ENCODE peak calls at places on chromosomes 12 and 14, in seven cellular contexts. One of them, this sample, is unnamed.

GRCh38 chr12:6062427-6063378 is 61.8 kb downstream of the VWF start:
- DNase-seq in progenitor cell of endocrine pancreas: peak
- DNase-seq in mucosa of descending colon: peak
- DNase-seq in naive thymus-derived CD8-positive, alpha-beta T cell: peak
- DNase-seq in HuH-7: peak
- DNase-seq in NCI-H2081 treated with DMSO at 0.1 percent for 48 hours: no peak
- DNase-seq in RWPE2: no peak
- DNase-seq in this sample: peak

GRCh38 chr12:106773286-106773685 is 1.2 kb upstream of the RIC8B start:
- DNase-seq in progenitor cell of endocrine pancreas: no peak
- DNase-seq in mucosa of descending colon: no peak
- DNase-seq in naive thymus-derived CD8-positive, alpha-beta T cell: no peak
- DNase-seq in HuH-7: no peak
- DNase-seq in NCI-H2081 treated with DMSO at 0.1 percent for 48 hours: no peak
- DNase-seq in RWPE2: no peak
- DNase-seq in this sample: no peak

GRCh38 chr14:67704484-67705089 is 2.9 kb downstream of the RDH12 start:
- DNase-seq in progenitor cell of endocrine pancreas: no peak
- DNase-seq in mucosa of descending colon: no peak
- DNase-seq in naive thymus-derived CD8-positive, alpha-beta T cell: peak
- DNase-seq in HuH-7: peak
- DNase-seq in NCI-H2081 treated with DMSO at 0.1 percent for 48 hours: peak
- DNase-seq in RWPE2: no peak
- DNase-seq in this sample: peak

GRCh38 chr14:69077841-69078240 is 75.1 kb downstream of the DCAF5 start:
- DNase-seq in progenitor cell of endocrine pancreas: no peak
- DNase-seq in mucosa of descending colon: no peak
- DNase-seq in naive thymus-derived CD8-positive, alpha-beta T cell: no peak
- DNase-seq in HuH-7: no peak
- DNase-seq in NCI-H2081 treated with DMSO at 0.1 percent for 48 hours: no peak
- DNase-seq in RWPE2: no peak
- DNase-seq in this sample: no peak

GRCh38 chr12:94604299-94604698 is 46.1 kb downstream of the TMCC3 start:
- DNase-seq in progenitor cell of endocrine pancreas: no peak
- DNase-seq in mucosa of descending colon: no peak
- DNase-seq in naive thymus-derived CD8-positive, alpha-beta T cell: no peak
- DNase-seq in HuH-7: no peak
- DNase-seq in NCI-H2081 treated with DMSO at 0.1 percent for 48 hours: no peak
- DNase-seq in RWPE2: no peak
- DNase-seq in this sample: no peak

GRCh38 chr14:99150236-99150635 is 121.8 kb downstream of the BCL11B start:
- DNase-seq in progenitor cell of endocrine pancreas: no peak
- DNase-seq in mucosa of descending colon: no peak
- DNase-seq in naive thymus-derived CD8-positive, alpha-beta T cell: no peak
- DNase-seq in HuH-7: no peak
- DNase-seq in NCI-H2081 treated with DMSO at 0.1 percent for 48 hours: no peak
- DNase-seq in RWPE2: no peak
- DNase-seq in this sample: no peak

GRCh38 chr14:64880382-64881121 is 845 bp upstream of the SPTB start:
- DNase-seq in progenitor cell of endocrine pancreas: peak
- DNase-seq in mucosa of descending colon: peak
- DNase-seq in naive thymus-derived CD8-positive, alpha-beta T cell: peak
- DNase-seq in HuH-7: peak
- DNase-seq in NCI-H2081 treated with DMSO at 0.1 percent for 48 hours: no peak
- DNase-seq in RWPE2: no peak
- DNase-seq in this sample: peak

GRCh38 chr14:65961004-65961403 is 525.2 kb upstream of the CCDC196 start:
- DNase-seq in progenitor cell of endocrine pancreas: peak
- DNase-seq in mucosa of descending colon: peak
- DNase-seq in naive thymus-derived CD8-positive, alpha-beta T cell: peak
- DNase-seq in HuH-7: peak
- DNase-seq in NCI-H2081 treated with DMSO at 0.1 percent for 48 hours: peak
- DNase-seq in RWPE2: no peak
- DNase-seq in this sample: peak

GRCh38 chr14:66476964-66477363 is 9.2 kb upstream of the CCDC196 start:
- DNase-seq in progenitor cell of endocrine pancreas: no peak
- DNase-seq in mucosa of descending colon: no peak
- DNase-seq in naive thymus-derived CD8-positive, alpha-beta T cell: no peak
- DNase-seq in HuH-7: no peak
- DNase-seq in NCI-H2081 treated with DMSO at 0.1 percent for 48 hours: no peak
- DNase-seq in RWPE2: no peak
- DNase-seq in this sample: no peak

GRCh38 chr12:1594295-1595025 is at the start of gene FBXL14:
- DNase-seq in progenitor cell of endocrine pancreas: peak
- DNase-seq in mucosa of descending colon: peak
- DNase-seq in naive thymus-derived CD8-positive, alpha-beta T cell: peak
- DNase-seq in HuH-7: peak
- DNase-seq in NCI-H2081 treated with DMSO at 0.1 percent for 48 hours: peak
- DNase-seq in RWPE2: peak
- DNase-seq in this sample: peak

GRCh38 chr12:33988888-33989287 is 33.4 kb upstream of the ALG10 start:
- DNase-seq in progenitor cell of endocrine pancreas: no peak
- DNase-seq in mucosa of descending colon: no peak
- DNase-seq in naive thymus-derived CD8-positive, alpha-beta T cell: no peak
- DNase-seq in HuH-7: no peak
- DNase-seq in NCI-H2081 treated with DMSO at 0.1 percent for 48 hours: no peak
- DNase-seq in RWPE2: no peak
- DNase-seq in this sample: no peak

GRCh38 chr12:93571854-93572711 is at the start of gene SOCS2:
- DNase-seq in progenitor cell of endocrine pancreas: peak
- DNase-seq in mucosa of descending colon: peak
- DNase-seq in naive thymus-derived CD8-positive, alpha-beta T cell: peak
- DNase-seq in HuH-7: peak
- DNase-seq in NCI-H2081 treated with DMSO at 0.1 percent for 48 hours: no peak
- DNase-seq in RWPE2: no peak
- DNase-seq in this sample: peak

GRCh38 chr14:57502581-57503254 is 9.1 kb upstream of the CCDC198 start:
- DNase-seq in progenitor cell of endocrine pancreas: no peak
- DNase-seq in mucosa of descending colon: no peak
- DNase-seq in naive thymus-derived CD8-positive, alpha-beta T cell: no peak
- DNase-seq in HuH-7: no peak
- DNase-seq in NCI-H2081 treated with DMSO at 0.1 percent for 48 hours: no peak
- DNase-seq in RWPE2: no peak
- DNase-seq in this sample: no peak

GRCh38 chr12:104569348-104570173 is 112.8 kb downstream of the CHST11 start:
- DNase-seq in progenitor cell of endocrine pancreas: no peak
- DNase-seq in mucosa of descending colon: no peak
- DNase-seq in naive thymus-derived CD8-positive, alpha-beta T cell: peak
- DNase-seq in HuH-7: no peak
- DNase-seq in NCI-H2081 treated with DMSO at 0.1 percent for 48 hours: no peak
- DNase-seq in RWPE2: no peak
- DNase-seq in this sample: no peak

GRCh38 chr12:120230326-120230973 is 29.5 kb upstream of the RPLP0 start:
- DNase-seq in progenitor cell of endocrine pancreas: no peak
- DNase-seq in mucosa of descending colon: no peak
- DNase-seq in naive thymus-derived CD8-positive, alpha-beta T cell: no peak
- DNase-seq in HuH-7: no peak
- DNase-seq in NCI-H2081 treated with DMSO at 0.1 percent for 48 hours: no peak
- DNase-seq in RWPE2: peak
- DNase-seq in this sample: peak

GRCh38 chr12:46168426-46168825 is 100.4 kb downstream of the SLC38A1 start:
- DNase-seq in progenitor cell of endocrine pancreas: no peak
- DNase-seq in mucosa of descending colon: no peak
- DNase-seq in naive thymus-derived CD8-positive, alpha-beta T cell: no peak
- DNase-seq in HuH-7: no peak
- DNase-seq in NCI-H2081 treated with DMSO at 0.1 percent for 48 hours: no peak
- DNase-seq in RWPE2: no peak
- DNase-seq in this sample: no peak

GRCh38 chr14:65019944-65020566 is 33.4 kb downstream of the FNTB start:
- DNase-seq in progenitor cell of endocrine pancreas: peak
- DNase-seq in mucosa of descending colon: no peak
- DNase-seq in naive thymus-derived CD8-positive, alpha-beta T cell: peak
- DNase-seq in HuH-7: peak
- DNase-seq in NCI-H2081 treated with DMSO at 0.1 percent for 48 hours: no peak
- DNase-seq in RWPE2: no peak
- DNase-seq in this sample: peak

GRCh38 chr12:39587247-39587646 is 32.4 kb downstream of the ABCD2 start:
- DNase-seq in progenitor cell of endocrine pancreas: no peak
- DNase-seq in mucosa of descending colon: no peak
- DNase-seq in naive thymus-derived CD8-positive, alpha-beta T cell: peak
- DNase-seq in HuH-7: no peak
- DNase-seq in NCI-H2081 treated with DMSO at 0.1 percent for 48 hours: no peak
- DNase-seq in RWPE2: no peak
- DNase-seq in this sample: no peak

GRCh38 chr12:22310712-22311111 is 23.8 kb downstream of the ST8SIA1 start:
- DNase-seq in progenitor cell of endocrine pancreas: no peak
- DNase-seq in mucosa of descending colon: no peak
- DNase-seq in naive thymus-derived CD8-positive, alpha-beta T cell: no peak
- DNase-seq in HuH-7: no peak
- DNase-seq in NCI-H2081 treated with DMSO at 0.1 percent for 48 hours: no peak
- DNase-seq in RWPE2: no peak
- DNase-seq in this sample: no peak

GRCh38 chr12:53828598-53828997 is 76.8 kb upstream of the CISTR start:
- DNase-seq in progenitor cell of endocrine pancreas: no peak
- DNase-seq in mucosa of descending colon: no peak
- DNase-seq in naive thymus-derived CD8-positive, alpha-beta T cell: no peak
- DNase-seq in HuH-7: no peak
- DNase-seq in NCI-H2081 treated with DMSO at 0.1 percent for 48 hours: no peak
- DNase-seq in RWPE2: no peak
- DNase-seq in this sample: no peak

GRCh38 chr12:109580684-109581333 is 7.2 kb downstream of the MVK start:
- DNase-seq in progenitor cell of endocrine pancreas: no peak
- DNase-seq in mucosa of descending colon: no peak
- DNase-seq in naive thymus-derived CD8-positive, alpha-beta T cell: no peak
- DNase-seq in HuH-7: no peak
- DNase-seq in NCI-H2081 treated with DMSO at 0.1 percent for 48 hours: no peak
- DNase-seq in RWPE2: no peak
- DNase-seq in this sample: no peak

GRCh38 chr14:36518586-36519430 is 1.2 kb downstream of the NKX2-1 start:
- DNase-seq in progenitor cell of endocrine pancreas: no peak
- DNase-seq in mucosa of descending colon: no peak
- DNase-seq in naive thymus-derived CD8-positive, alpha-beta T cell: no peak
- DNase-seq in HuH-7: no peak
- DNase-seq in NCI-H2081 treated with DMSO at 0.1 percent for 48 hours: no peak
- DNase-seq in RWPE2: peak
- DNase-seq in this sample: no peak

GRCh38 chr12:92360543-92360942 is 214.9 kb upstream of the BTG1 start:
- DNase-seq in progenitor cell of endocrine pancreas: no peak
- DNase-seq in mucosa of descending colon: no peak
- DNase-seq in naive thymus-derived CD8-positive, alpha-beta T cell: peak
- DNase-seq in HuH-7: no peak
- DNase-seq in NCI-H2081 treated with DMSO at 0.1 percent for 48 hours: no peak
- DNase-seq in RWPE2: no peak
- DNase-seq in this sample: no peak

GRCh38 chr14:97704316-97704715 is 907.1 kb downstream of the VRK1 start:
- DNase-seq in progenitor cell of endocrine pancreas: no peak
- DNase-seq in mucosa of descending colon: no peak
- DNase-seq in naive thymus-derived CD8-positive, alpha-beta T cell: peak
- DNase-seq in HuH-7: no peak
- DNase-seq in NCI-H2081 treated with DMSO at 0.1 percent for 48 hours: no peak
- DNase-seq in RWPE2: no peak
- DNase-seq in this sample: no peak

GRCh38 chr12:117212563-117213190 is 22.4 kb upstream of the FBXO21 start:
- DNase-seq in progenitor cell of endocrine pancreas: peak
- DNase-seq in mucosa of descending colon: no peak
- DNase-seq in naive thymus-derived CD8-positive, alpha-beta T cell: peak
- DNase-seq in HuH-7: peak
- DNase-seq in NCI-H2081 treated with DMSO at 0.1 percent for 48 hours: no peak
- DNase-seq in RWPE2: no peak
- DNase-seq in this sample: peak

GRCh38 chr12:7045913-7046312 is 14.6 kb upstream of the C1S start:
- DNase-seq in progenitor cell of endocrine pancreas: no peak
- DNase-seq in mucosa of descending colon: no peak
- DNase-seq in naive thymus-derived CD8-positive, alpha-beta T cell: no peak
- DNase-seq in HuH-7: no peak
- DNase-seq in NCI-H2081 treated with DMSO at 0.1 percent for 48 hours: no peak
- DNase-seq in RWPE2: no peak
- DNase-seq in this sample: no peak

GRCh38 chr14:99792551-99793212 is 531 bp upstream of the EML1 start:
- DNase-seq in progenitor cell of endocrine pancreas: no peak
- DNase-seq in mucosa of descending colon: no peak
- DNase-seq in naive thymus-derived CD8-positive, alpha-beta T cell: peak
- DNase-seq in HuH-7: peak
- DNase-seq in NCI-H2081 treated with DMSO at 0.1 percent for 48 hours: no peak
- DNase-seq in RWPE2: no peak
- DNase-seq in this sample: no peak

GRCh38 chr12:31326689-31327659 is 1.0 kb upstream of the SINHCAF start:
- DNase-seq in progenitor cell of endocrine pancreas: no peak
- DNase-seq in mucosa of descending colon: no peak
- DNase-seq in naive thymus-derived CD8-positive, alpha-beta T cell: no peak
- DNase-seq in HuH-7: no peak
- DNase-seq in NCI-H2081 treated with DMSO at 0.1 percent for 48 hours: no peak
- DNase-seq in RWPE2: no peak
- DNase-seq in this sample: no peak

GRCh38 chr12:105640780-105641179 is 310.3 kb downstream of the C12orf75 start:
- DNase-seq in progenitor cell of endocrine pancreas: no peak
- DNase-seq in mucosa of descending colon: no peak
- DNase-seq in naive thymus-derived CD8-positive, alpha-beta T cell: no peak
- DNase-seq in HuH-7: no peak
- DNase-seq in NCI-H2081 treated with DMSO at 0.1 percent for 48 hours: no peak
- DNase-seq in RWPE2: no peak
- DNase-seq in this sample: no peak

GRCh38 chr14:80316426-80316825 is 105.1 kb upstream of the DIO2 start:
- DNase-seq in progenitor cell of endocrine pancreas: no peak
- DNase-seq in mucosa of descending colon: no peak
- DNase-seq in naive thymus-derived CD8-positive, alpha-beta T cell: no peak
- DNase-seq in HuH-7: no peak
- DNase-seq in NCI-H2081 treated with DMSO at 0.1 percent for 48 hours: no peak
- DNase-seq in RWPE2: no peak
- DNase-seq in this sample: no peak

GRCh38 chr12:116135209-116135930 is 142.1 kb downstream of the MED13L start:
- DNase-seq in progenitor cell of endocrine pancreas: no peak
- DNase-seq in mucosa of descending colon: no peak
- DNase-seq in naive thymus-derived CD8-positive, alpha-beta T cell: no peak
- DNase-seq in HuH-7: no peak
- DNase-seq in NCI-H2081 treated with DMSO at 0.1 percent for 48 hours: no peak
- DNase-seq in RWPE2: no peak
- DNase-seq in this sample: no peak

GRCh38 chr12:75414671-75415070 is 23.8 kb downstream of the GLIPR1L2 start:
- DNase-seq in progenitor cell of endocrine pancreas: no peak
- DNase-seq in mucosa of descending colon: no peak
- DNase-seq in naive thymus-derived CD8-positive, alpha-beta T cell: no peak
- DNase-seq in HuH-7: no peak
- DNase-seq in NCI-H2081 treated with DMSO at 0.1 percent for 48 hours: no peak
- DNase-seq in RWPE2: no peak
- DNase-seq in this sample: no peak

GRCh38 chr12:27999970-28000369 is 27.4 kb upstream of the PTHLH start:
- DNase-seq in progenitor cell of endocrine pancreas: no peak
- DNase-seq in mucosa of descending colon: no peak
- DNase-seq in naive thymus-derived CD8-positive, alpha-beta T cell: no peak
- DNase-seq in HuH-7: no peak
- DNase-seq in NCI-H2081 treated with DMSO at 0.1 percent for 48 hours: no peak
- DNase-seq in RWPE2: no peak
- DNase-seq in this sample: no peak

GRCh38 chr14:20604291-20604690 is 13.1 kb upstream of the RNASE12 start:
- DNase-seq in progenitor cell of endocrine pancreas: no peak
- DNase-seq in mucosa of descending colon: no peak
- DNase-seq in naive thymus-derived CD8-positive, alpha-beta T cell: no peak
- DNase-seq in HuH-7: no peak
- DNase-seq in NCI-H2081 treated with DMSO at 0.1 percent for 48 hours: no peak
- DNase-seq in RWPE2: no peak
- DNase-seq in this sample: no peak

GRCh38 chr12:31005944-31006361 is 67.7 kb upstream of the DDX11 start:
- DNase-seq in progenitor cell of endocrine pancreas: no peak
- DNase-seq in mucosa of descending colon: no peak
- DNase-seq in naive thymus-derived CD8-positive, alpha-beta T cell: no peak
- DNase-seq in HuH-7: no peak
- DNase-seq in NCI-H2081 treated with DMSO at 0.1 percent for 48 hours: no peak
- DNase-seq in RWPE2: no peak
- DNase-seq in this sample: no peak

GRCh38 chr12:91617830-91618229 is 435.2 kb upstream of the DCN start:
- DNase-seq in progenitor cell of endocrine pancreas: no peak
- DNase-seq in mucosa of descending colon: no peak
- DNase-seq in naive thymus-derived CD8-positive, alpha-beta T cell: no peak
- DNase-seq in HuH-7: no peak
- DNase-seq in NCI-H2081 treated with DMSO at 0.1 percent for 48 hours: no peak
- DNase-seq in RWPE2: no peak
- DNase-seq in this sample: no peak

GRCh38 chr12:52539024-52539820 is 13.7 kb downstream of the KRT71 start:
- DNase-seq in progenitor cell of endocrine pancreas: no peak
- DNase-seq in mucosa of descending colon: no peak
- DNase-seq in naive thymus-derived CD8-positive, alpha-beta T cell: no peak
- DNase-seq in HuH-7: no peak
- DNase-seq in NCI-H2081 treated with DMSO at 0.1 percent for 48 hours: no peak
- DNase-seq in RWPE2: no peak
- DNase-seq in this sample: peak

GRCh38 chr12:104357431-104357952 is 54.0 kb downstream of the EID3 start:
- DNase-seq in progenitor cell of endocrine pancreas: no peak
- DNase-seq in mucosa of descending colon: no peak
- DNase-seq in naive thymus-derived CD8-positive, alpha-beta T cell: no peak
- DNase-seq in HuH-7: no peak
- DNase-seq in NCI-H2081 treated with DMSO at 0.1 percent for 48 hours: no peak
- DNase-seq in RWPE2: no peak
- DNase-seq in this sample: no peak

This sample was measured in HEK293T.